ENCODE peak calls at places on chromosomes 1 and 21, in five cellular contexts. One of them, this sample, is unnamed.

GRCh38 chr1:231970684-231971083 is 344.1 kb downstream of the DISC1 start:
- DNase-seq in astrocyte of the spinal cord: no peak
- DNase-seq in T-helper 9 cell: no peak
- DNase-seq in tibial nerve: no peak
- DNase-seq in NCI-H1105 treated with DMSO at 0.1 percent for 48 hours: no peak
- DNase-seq in this sample: no peak

GRCh38 chr1:51945591-51945990 is 44.9 kb downstream of the RAB3B start:
- DNase-seq in astrocyte of the spinal cord: peak
- DNase-seq in T-helper 9 cell: no peak
- DNase-seq in tibial nerve: no peak
- DNase-seq in NCI-H1105 treated with DMSO at 0.1 percent for 48 hours: no peak
- DNase-seq in this sample: no peak

GRCh38 chr1:22932803-22933470 is 39.7 kb downstream of the LACTBL1 start:
- DNase-seq in NCI-H1105 treated with DMSO at 0.1 percent for 48 hours: no peak
- DNase-seq in tibial nerve: no peak
- DNase-seq in T-helper 9 cell: no peak
- DNase-seq in astrocyte of the spinal cord: no peak
- DNase-seq in this sample: no peak

GRCh38 chr1:99590578-99591209 is 55.2 kb upstream of the PALMD start:
- DNase-seq in T-helper 9 cell: no peak
- DNase-seq in tibial nerve: no peak
- DNase-seq in astrocyte of the spinal cord: peak
- DNase-seq in NCI-H1105 treated with DMSO at 0.1 percent for 48 hours: peak
- DNase-seq in this sample: peak

GRCh38 chr1:244444854-244445253 is 6.9 kb downstream of the ADSS2 start:
- DNase-seq in astrocyte of the spinal cord: no peak
- DNase-seq in tibial nerve: no peak
- DNase-seq in T-helper 9 cell: no peak
- DNase-seq in NCI-H1105 treated with DMSO at 0.1 percent for 48 hours: no peak
- DNase-seq in this sample: no peak

GRCh38 chr21:40827509-40827908 is 19.4 kb downstream of the DSCAM start:
- DNase-seq in T-helper 9 cell: no peak
- DNase-seq in tibial nerve: no peak
- DNase-seq in NCI-H1105 treated with DMSO at 0.1 percent for 48 hours: no peak
- DNase-seq in astrocyte of the spinal cord: no peak
- DNase-seq in this sample: no peak

GRCh38 chr1:245110406-245110805 is 44.4 kb upstream of the KIF26B start:
- DNase-seq in T-helper 9 cell: no peak
- DNase-seq in NCI-H1105 treated with DMSO at 0.1 percent for 48 hours: no peak
- DNase-seq in astrocyte of the spinal cord: no peak
- DNase-seq in tibial nerve: no peak
- DNase-seq in this sample: no peak

GRCh38 chr1:151056149-151056548 is 3.3 kb downstream of the CDC42SE1 start:
- DNase-seq in astrocyte of the spinal cord: no peak
- DNase-seq in T-helper 9 cell: no peak
- DNase-seq in tibial nerve: no peak
- DNase-seq in NCI-H1105 treated with DMSO at 0.1 percent for 48 hours: no peak
- DNase-seq in this sample: no peak

This sample was measured in renal cortical epithelial cell.